ENCODE peak calls at places on chromosome 21, in five cellular contexts. G is spleen, I is cardiac muscle cell, R is cardiac fibroblast, Y is progenitor cell of endocrine pancreas. J is an unnamed sample.

GRCh38 chr21:32143222-32143939 is 135.5 kb downstream of the MIS18A start:
- DNase-seq in G (no peak), I (no peak), R (no peak), Y (no peak), J (peak)

GRCh38 chr21:40793057-40793456 is 53.9 kb downstream of the DSCAM start:
- DNase-seq in G (no peak), I (no peak), R (no peak), Y (no peak), J (no peak)

GRCh38 chr21:42745511-42746239 is 92.3 kb downstream of the PDE9A start:
- DNase-seq in G (peak), I (no peak), R (no peak), Y (no peak), J (no peak)

GRCh38 chr21:36188081-36188681 is 31.6 kb downstream of the DOP1B start:
- DNase-seq in G (peak), I (no peak), R (no peak), Y (no peak), J (no peak)

GRCh38 chr21:44598031-44598430 is 2.4 kb upstream of the KRTAP10-7 start:
- DNase-seq in G (no peak), I (no peak), R (no peak), Y (no peak), J (no peak)

GRCh38 chr21:37509802-37510393 is 143.3 kb downstream of the DYRK1A start:
- DNase-seq in G (no peak), I (peak), R (peak), Y (no peak), J (no peak)

GRCh38 chr21:33058468-33059318 is 11.2 kb upstream of the OLIG1 start:
- DNase-seq in G (no peak), I (peak), R (no peak), Y (no peak), J (no peak)

GRCh38 chr21:33042812-33043211 is 17.1 kb downstream of the OLIG2 start:
- DNase-seq in G (no peak), I (peak), R (peak), Y (no peak), J (no peak)

GRCh38 chr21:46001821-46002681 is 20.5 kb downstream of the COL6A1 start:
- DNase-seq in G (peak), I (no peak), R (no peak), Y (peak), J (no peak)

GRCh38 chr21:18244721-18245486 is at the start of gene CHODL:
- DNase-seq in G (no peak), I (no peak), R (no peak), Y (peak), J (no peak)

J was measured in iPS DF 6.9.